ENCODE peak calls at places on chromosomes 16 and 17, in seven cellular contexts. W, I, J, Y, L, C and Q are unnamed samples.

GRCh38 chr17:76265624-76266243 is 586 bp downstream of the UBALD2 start:
- DNase-seq in W (peak), I (peak), J (no peak), Y (peak), L (no peak), C (peak), Q (no peak)

GRCh38 chr17:7021993-7022778 is 664 bp upstream of the BCL6B start:
- DNase-seq in W (peak), I (peak), J (no peak), Y (peak), L (peak), C (peak), Q (peak)

GRCh38 chr16:75482434-75483205 is 12.6 kb downstream of the CHST6 start:
- DNase-seq in W (no peak), I (no peak), J (no peak), Y (no peak), L (no peak), C (no peak), Q (no peak)

GRCh38 chr16:89395150-89396142 is 94.9 kb downstream of the ANKRD11 start:
- DNase-seq in W (no peak), I (no peak), J (peak), Y (no peak), L (peak), C (no peak), Q (no peak)

GRCh38 chr17:67441052-67441738 is 64.1 kb downstream of the PITPNC1 start:
- DNase-seq in W (peak), I (no peak), J (no peak), Y (peak), L (no peak), C (no peak), Q (no peak)

GRCh38 chr16:27318399-27319256 is 4.9 kb downstream of the IL4R start:
- DNase-seq in W (peak), I (no peak), J (no peak), Y (peak), L (peak), C (no peak), Q (no peak)

GRCh38 chr16:16183562-16183961 is 39.7 kb downstream of the ABCC6 start:
- DNase-seq in W (no peak), I (peak), J (no peak), Y (no peak), L (no peak), C (no peak), Q (no peak)

GRCh38 chr17:50027639-50028206 is 28.2 kb upstream of the ITGA3 start:
- DNase-seq in W (no peak), I (no peak), J (peak), Y (peak), L (peak), C (no peak), Q (no peak)

GRCh38 chr16:705748-706188 is at the start of gene FBXL16:
- DNase-seq in W (no peak), I (no peak), J (no peak), Y (no peak), L (no peak), C (no peak), Q (peak)

GRCh38 chr17:61503961-61504360 is 51.7 kb downstream of the TBX4 start:
- DNase-seq in W (no peak), I (no peak), J (no peak), Y (no peak), L (no peak), C (no peak), Q (no peak)

GRCh38 chr16:4695473-4696171 is 2.3 kb downstream of the NUDT16L1 start:
- DNase-seq in W (no peak), I (no peak), J (no peak), Y (no peak), L (no peak), C (no peak), Q (no peak)

GRCh38 chr16:16021988-16022682 is 72.7 kb downstream of the ABCC1 start:
- DNase-seq in W (no peak), I (no peak), J (peak), Y (no peak), L (peak), C (peak), Q (no peak)

GRCh38 chr16:67211674-67212073 is 12.7 kb downstream of the ELMO3 start:
- DNase-seq in W (no peak), I (no peak), J (no peak), Y (no peak), L (no peak), C (no peak), Q (no peak)
- TF ChIP-seq CTCF in W (no peak), I (no peak), J (no peak), Y (no peak), L (no peak), C (no peak), Q (no peak)

GRCh38 chr17:44083250-44083849 is 12.8 kb downstream of the G6PC3 start:
- DNase-seq in W (no peak), I (no peak), J (no peak), Y (no peak), L (no peak), C (no peak), Q (no peak)
- TF ChIP-seq CTCF in W (no peak), I (no peak), J (peak), Y (no peak), L (no peak), C (no peak), Q (peak)

GRCh38 chr17:78314683-78315354 is 45.1 kb downstream of the SOCS3 start:
- DNase-seq in W (no peak), I (no peak), J (no peak), Y (peak), L (no peak), C (no peak), Q (peak)
- TF ChIP-seq CTCF in W (no peak), I (peak), J (no peak), Y (no peak), L (no peak), C (no peak), Q (no peak)

DNA sequence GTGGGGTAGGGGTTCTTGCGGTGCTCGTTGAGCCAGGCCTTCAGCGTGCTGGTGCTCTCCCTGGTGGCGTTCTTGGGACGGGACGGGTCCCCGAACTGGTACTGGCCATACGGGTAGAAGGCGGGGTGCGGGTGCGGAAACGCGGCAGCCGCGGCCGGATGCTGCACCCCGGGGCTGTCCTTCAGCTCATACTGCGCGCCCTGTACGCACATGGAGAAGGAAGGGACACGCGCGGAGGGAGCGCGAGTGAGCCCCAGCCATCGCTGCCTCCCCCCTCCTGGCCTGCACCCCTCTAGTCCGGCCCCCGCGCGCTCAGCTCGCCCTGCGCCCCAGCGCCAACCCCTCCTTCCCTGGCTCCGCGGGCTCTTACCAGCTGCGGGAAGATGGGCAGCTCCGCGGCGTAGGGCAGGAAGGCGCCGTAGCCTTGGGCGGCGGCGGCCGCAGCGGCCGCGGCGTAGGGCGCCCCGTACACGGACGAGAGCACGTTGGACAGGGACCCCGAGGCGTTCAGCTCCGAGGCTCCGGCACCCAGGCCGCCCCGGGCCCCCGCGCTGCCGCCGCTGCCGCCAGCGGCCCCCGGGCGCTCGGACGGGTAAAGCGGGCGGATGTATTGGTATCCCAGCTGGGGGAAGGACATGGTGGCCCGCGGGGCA is 1.0 kb downstream of the IRX3 start:
- DNase-seq in W (no peak), I (peak), J (no peak), Y (no peak), L (no peak), C (peak), Q (no peak)
- TF ChIP-seq CTCF in W (no peak), I (peak), J (peak), Y (no peak), L (no peak), C (no peak), Q (no peak)

GRCh38 chr17:44124118-44124438 is 637 bp upstream of the HDAC5 start:
- DNase-seq in W (no peak), I (no peak), J (no peak), Y (no peak), L (no peak), C (no peak), Q (no peak)

GRCh38 chr17:44121206-44121605 is 2.2 kb downstream of the HDAC5 start:
- DNase-seq in W (no peak), I (no peak), J (no peak), Y (no peak), L (no peak), C (no peak), Q (no peak)

GRCh38 chr17:44122825-44123355 is 551 bp downstream of the HDAC5 start:
- DNase-seq in W (peak), I (no peak), J (no peak), Y (peak), L (no peak), C (no peak), Q (no peak)

GRCh38 chr17:44121997-44122824 is 1.2 kb downstream of the HDAC5 start:
- DNase-seq in W (no peak), I (no peak), J (no peak), Y (no peak), L (no peak), C (no peak), Q (no peak)

GRCh38 chr17:44123356-44124117 is at the start of gene HDAC5:
- DNase-seq in W (peak), I (peak), J (peak), Y (peak), L (peak), C (peak), Q (peak)
- TF ChIP-seq CTCF in W (peak), I (peak), J (peak), Y (peak), L (peak), C (peak), Q (peak)

DNA sequence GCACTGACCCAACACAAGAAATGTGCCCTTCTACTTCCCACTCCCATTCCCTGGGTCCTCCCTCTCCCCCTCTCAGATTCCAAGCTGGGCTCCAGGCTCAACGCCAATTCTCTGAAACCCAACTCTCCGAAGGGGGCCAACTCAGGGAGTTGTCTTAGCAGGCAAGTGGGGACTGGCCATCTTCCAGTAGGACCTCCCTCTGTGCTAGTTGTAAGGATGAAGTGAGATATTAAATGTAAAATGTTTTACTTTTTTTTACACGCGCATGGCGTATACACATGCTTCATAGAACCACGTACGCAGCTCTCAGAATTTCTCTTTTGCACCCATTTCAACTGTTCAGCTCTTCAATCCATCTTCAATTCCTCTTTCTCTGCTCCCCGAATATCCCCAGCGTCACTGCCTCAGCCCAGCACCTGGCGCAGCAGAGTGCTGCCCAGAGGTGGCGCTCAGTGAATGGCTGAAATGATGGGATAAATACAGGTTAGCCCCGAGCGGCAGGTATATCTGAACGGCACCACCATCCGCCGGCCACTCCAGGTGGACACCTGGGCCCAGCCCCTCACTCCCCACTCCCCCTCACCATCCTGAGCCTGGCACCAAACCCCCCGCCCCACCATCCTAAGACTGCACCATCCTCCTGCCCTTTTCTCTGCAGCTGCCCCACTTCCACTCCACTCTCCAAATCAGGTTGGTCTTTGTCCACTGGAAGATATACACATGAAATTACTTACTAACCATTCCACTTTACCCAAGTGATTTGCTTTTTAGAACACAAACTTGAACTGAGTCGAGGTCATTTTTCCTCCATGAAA is 43.9 kb upstream of the TNRC6C start:
- DNase-seq in W (no peak), I (no peak), J (no peak), Y (no peak), L (peak), C (no peak), Q (no peak)
- TF ChIP-seq CTCF in W (no peak), I (no peak), J (peak), Y (no peak), L (no peak), C (peak), Q (no peak)

GRCh38 chr16:49858200-49859129 is 2.6 kb upstream of the ZNF423 start:
- DNase-seq in W (no peak), I (peak), J (no peak), Y (peak), L (no peak), C (peak), Q (no peak)

GRCh38 chr16:49855280-49855821 is 561 bp downstream of the ZNF423 start:
- DNase-seq in W (peak), I (peak), J (no peak), Y (peak), L (peak), C (peak), Q (no peak)

GRCh38 chr16:49855822-49856740 is at the start of gene ZNF423:
- DNase-seq in W (no peak), I (peak), J (no peak), Y (no peak), L (no peak), C (peak), Q (no peak)

GRCh38 chr16:49857423-49858181 is 1.7 kb upstream of the ZNF423 start:
- DNase-seq in W (peak), I (peak), J (no peak), Y (peak), L (no peak), C (peak), Q (peak)

DNA sequence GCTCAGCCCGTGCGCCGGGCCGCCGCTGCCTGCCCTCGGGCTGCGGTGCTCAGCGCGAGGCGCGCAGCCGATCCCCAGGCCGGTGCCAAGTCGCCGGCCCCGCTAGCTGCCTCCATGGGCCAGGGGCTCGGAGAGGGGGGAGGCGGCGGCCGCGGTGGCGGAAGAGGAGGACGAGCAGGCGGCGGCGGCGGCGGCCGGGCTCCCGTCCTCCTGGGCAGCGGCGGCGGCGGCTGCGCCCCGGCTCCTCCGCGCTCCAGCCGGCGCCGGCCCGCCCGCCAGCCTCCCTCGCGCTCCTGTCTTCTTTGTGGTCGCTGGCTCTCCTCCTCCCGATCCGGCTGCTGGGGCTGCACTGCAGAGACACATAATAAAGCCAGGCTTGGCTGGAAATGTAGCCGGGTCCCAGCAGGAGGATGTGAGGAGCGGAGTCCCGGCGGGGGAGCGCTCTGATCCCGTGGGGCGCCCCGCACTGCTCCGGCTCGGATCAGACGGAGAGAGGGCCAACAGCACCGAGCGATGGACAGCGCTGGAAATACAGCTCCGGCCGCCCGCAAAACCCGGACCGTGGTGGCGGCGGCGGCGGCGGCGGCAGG is 924 bp upstream of the ZNF423 start:
- DNase-seq in W (no peak), I (peak), J (no peak), Y (peak), L (peak), C (peak), Q (no peak)
- TF ChIP-seq CTCF in W (no peak), I (no peak), J (peak), Y (no peak), L (no peak), C (no peak), Q (peak)